ENCODE peak calls at places on chromosomes 13 and 19, in four cellular contexts. One of them, this sample, is unnamed.

GRCh38 chr19:12782174-12782423 is 6.7 kb upstream of the HOOK2 start:
- DNase-seq in GM23248: no peak
- DNase-seq in GM23338: no peak
- DNase-seq in MM.1S: no peak
- DNase-seq in this sample: no peak

GRCh38 chr19:2507109-2507508 is 31.2 kb downstream of the GADD45B start:
- DNase-seq in GM23248: peak; percentile 79
- DNase-seq in GM23338: no peak
- DNase-seq in MM.1S: no peak
- DNase-seq in this sample: peak; percentile 89

GRCh38 chr13:93758575-93758974 is 532.0 kb downstream of the GPC6 start:
- DNase-seq in GM23248: peak; percentile 22
- DNase-seq in GM23338: no peak
- DNase-seq in MM.1S: no peak
- DNase-seq in this sample: peak; percentile 42

GRCh38 chr13:39779337-39780270 is 124.1 kb downstream of the COG6 start:
- DNase-seq in GM23248: peak; percentile 27
- DNase-seq in GM23338: no peak
- DNase-seq in MM.1S: no peak
- DNase-seq in this sample: peak; percentile 39

GRCh38 chr13:75830842-75831241 is 194.7 kb downstream of the LMO7 start:
- DNase-seq in GM23248: peak; percentile 81
- DNase-seq in GM23338: no peak
- DNase-seq in MM.1S: no peak
- DNase-seq in this sample: peak; percentile 4

GRCh38 chr13:95624020-95624419 is 20.5 kb downstream of the DZIP1 start:
- DNase-seq in GM23248: peak; percentile 73
- DNase-seq in GM23338: peak; percentile 90
- DNase-seq in MM.1S: peak; percentile 64
- DNase-seq in this sample: peak; percentile 58

GRCh38 chr13:95356916-95357315 is 55.7 kb upstream of the ABCC4 start:
- DNase-seq in GM23248: no peak
- DNase-seq in GM23338: no peak
- DNase-seq in MM.1S: no peak
- DNase-seq in this sample: no peak

GRCh38 chr19:18433039-18433691 is 4.8 kb downstream of the ISYNA1 start:
- DNase-seq in GM23248: peak; percentile 20
- DNase-seq in GM23338: peak; percentile 70
- DNase-seq in MM.1S: no peak
- DNase-seq in this sample: no peak

GRCh38 chr13:37706041-37706440 is 107.5 kb upstream of the POSTN start:
- DNase-seq in GM23248: no peak
- DNase-seq in GM23338: no peak
- DNase-seq in MM.1S: no peak
- DNase-seq in this sample: no peak

GRCh38 chr13:104976964-104977363 is 1558.5 kb downstream of the EFNB2 start:
- DNase-seq in GM23248: no peak
- DNase-seq in GM23338: no peak
- DNase-seq in MM.1S: no peak
- DNase-seq in this sample: no peak

GRCh38 chr19:49506575-49507105 is 5.8 kb upstream of the FCGRT start:
- DNase-seq in GM23248: peak; percentile 57
- DNase-seq in GM23338: peak; percentile 94
- DNase-seq in MM.1S: peak; percentile 63
- DNase-seq in this sample: peak; percentile 83

GRCh38 chr13:46738055-46738454 is 58.9 kb downstream of the ESD start:
- DNase-seq in GM23248: no peak
- DNase-seq in GM23338: no peak
- DNase-seq in MM.1S: no peak
- DNase-seq in this sample: no peak

GRCh38 chr13:33330483-33330882 is 44.9 kb upstream of the STARD13 start:
- DNase-seq in GM23248: no peak
- DNase-seq in GM23338: no peak
- DNase-seq in MM.1S: no peak
- DNase-seq in this sample: no peak

GRCh38 chr13:91399189-91400093 is 1.0 kb downstream of the GPC5 start:
- DNase-seq in GM23248: no peak
- DNase-seq in GM23338: peak; percentile 43
- DNase-seq in MM.1S: no peak
- DNase-seq in this sample: no peak

GRCh38 chr13:101624981-101625380 is 172.5 kb downstream of the ITGBL1 start:
- DNase-seq in GM23248: no peak
- DNase-seq in GM23338: no peak
- DNase-seq in MM.1S: no peak
- DNase-seq in this sample: peak; percentile 15

GRCh38 chr19:3932931-3933810 is at the start of gene NMRK2:
- DNase-seq in GM23248: no peak
- DNase-seq in GM23338: peak; percentile 92
- DNase-seq in MM.1S: no peak
- DNase-seq in this sample: no peak

GRCh38 chr19:2239771-2240770 is 3.4 kb downstream of the SF3A2 start:
- DNase-seq in GM23248: peak; percentile 56
- DNase-seq in GM23338: peak; percentile 80
- DNase-seq in MM.1S: peak; percentile 44
- DNase-seq in this sample: no peak

GRCh38 chr13:97225533-97225932 is 3.4 kb downstream of the MBNL2 start:
- DNase-seq in GM23248: no peak
- DNase-seq in GM23338: no peak
- DNase-seq in MM.1S: peak; percentile 24
- DNase-seq in this sample: no peak

GRCh38 chr19:30857388-30857787 is 485.2 kb downstream of the ZNF536 start:
- DNase-seq in GM23248: no peak
- DNase-seq in GM23338: peak; percentile 20
- DNase-seq in MM.1S: no peak
- DNase-seq in this sample: no peak

GRCh38 chr19:50358483-50359431 is 6.7 kb downstream of the NAPSA start:
- DNase-seq in GM23248: peak; percentile 17
- DNase-seq in GM23338: no peak
- DNase-seq in MM.1S: no peak
- DNase-seq in this sample: peak; percentile 32

GRCh38 chr13:51525567-51526165 is 58.6 kb upstream of the WDFY2 start:
- DNase-seq in GM23248: peak; percentile 88
- DNase-seq in GM23338: no peak
- DNase-seq in MM.1S: no peak
- DNase-seq in this sample: peak; percentile 23

GRCh38 chr19:50772408-50773311 is 2.4 kb downstream of the GPR32 start:
- DNase-seq in GM23248: peak; percentile 39
- DNase-seq in GM23338: peak; percentile 68
- DNase-seq in MM.1S: peak; percentile 29
- DNase-seq in this sample: peak; percentile 39

GRCh38 chr13:73403362-73404150 is 344.8 kb downstream of the KLF5 start:
- DNase-seq in GM23248: peak; percentile 7
- DNase-seq in GM23338: no peak
- DNase-seq in MM.1S: no peak
- DNase-seq in this sample: peak; percentile 29

GRCh38 chr19:7874080-7874856 is at the start of gene PRR36:
- DNase-seq in GM23248: no peak
- DNase-seq in GM23338: peak; percentile 91
- DNase-seq in MM.1S: no peak
- DNase-seq in this sample: peak; percentile 80

GRCh38 chr19:17718988-17719711 is at the start of gene MAP1S:
- DNase-seq in GM23248: peak; percentile 75
- DNase-seq in GM23338: peak; percentile 95
- DNase-seq in MM.1S: peak; percentile 52
- DNase-seq in this sample: peak; percentile 47

GRCh38 chr19:40658031-40658430 is 32.4 kb downstream of the NUMBL start:
- DNase-seq in GM23248: no peak
- DNase-seq in GM23338: no peak
- DNase-seq in MM.1S: no peak
- DNase-seq in this sample: no peak

GRCh38 chr13:50080856-50081105 is 65.5 kb downstream of the KCNRG start:
- DNase-seq in GM23248: peak; percentile 70
- DNase-seq in GM23338: no peak
- DNase-seq in MM.1S: peak; percentile 15
- DNase-seq in this sample: no peak

GRCh38 chr19:13091400-13092161 is 11.1 kb downstream of the LYL1 start:
- DNase-seq in GM23248: peak; percentile 85
- DNase-seq in GM23338: peak; percentile 73
- DNase-seq in MM.1S: no peak
- DNase-seq in this sample: no peak

GRCh38 chr19:38734176-38734425 is 10.2 kb downstream of the CAPN12 start:
- DNase-seq in GM23248: no peak
- DNase-seq in GM23338: no peak
- DNase-seq in MM.1S: no peak
- DNase-seq in this sample: no peak

GRCh38 chr19:38735257-38735686 is 9.0 kb downstream of the CAPN12 start:
- DNase-seq in GM23248: no peak
- DNase-seq in GM23338: peak; percentile 84
- DNase-seq in MM.1S: no peak
- DNase-seq in this sample: peak; percentile 18

GRCh38 chr19:38734426-38735256 is 9.6 kb downstream of the CAPN12 start:
- DNase-seq in GM23248: peak; percentile 66
- DNase-seq in GM23338: no peak
- DNase-seq in MM.1S: peak; percentile 74
- DNase-seq in this sample: peak; percentile 35

GRCh38 chr19:38733241-38733492 is 11.1 kb downstream of the CAPN12 start:
- DNase-seq in GM23248: no peak
- DNase-seq in GM23338: no peak
- DNase-seq in MM.1S: no peak
- DNase-seq in this sample: no peak

GRCh38 chr19:38733493-38734175 is 10.6 kb downstream of the CAPN12 start:
- DNase-seq in GM23248: peak; percentile 55
- DNase-seq in GM23338: no peak
- DNase-seq in MM.1S: no peak
- DNase-seq in this sample: no peak
- TF ChIP-seq EZH2phosphoT487 in GM23248: no peak
- TF ChIP-seq EZH2phosphoT487 in GM23338: no peak
- TF ChIP-seq EZH2phosphoT487 in MM.1S: no peak
- TF ChIP-seq EZH2phosphoT487 in this sample: no peak

GRCh38 chr19:34962281-34962944 is 1.6 kb downstream of the ZNF792 start:
- DNase-seq in GM23248: no peak
- DNase-seq in GM23338: no peak
- DNase-seq in MM.1S: no peak
- DNase-seq in this sample: peak; percentile 70

GRCh38 chr19:34959021-34959420 is 5.0 kb downstream of the ZNF792 start:
- DNase-seq in GM23248: no peak
- DNase-seq in GM23338: no peak
- DNase-seq in MM.1S: no peak
- DNase-seq in this sample: no peak

GRCh38 chr19:34961775-34962174 is 2.3 kb downstream of the ZNF792 start:
- DNase-seq in GM23248: no peak
- DNase-seq in GM23338: no peak
- DNase-seq in MM.1S: no peak
- DNase-seq in this sample: no peak

GRCh38 chr19:34960940-34961679 is 2.9 kb downstream of the ZNF792 start:
- DNase-seq in GM23248: peak; percentile 51
- DNase-seq in GM23338: no peak
- DNase-seq in MM.1S: no peak
- DNase-seq in this sample: no peak

DNA sequence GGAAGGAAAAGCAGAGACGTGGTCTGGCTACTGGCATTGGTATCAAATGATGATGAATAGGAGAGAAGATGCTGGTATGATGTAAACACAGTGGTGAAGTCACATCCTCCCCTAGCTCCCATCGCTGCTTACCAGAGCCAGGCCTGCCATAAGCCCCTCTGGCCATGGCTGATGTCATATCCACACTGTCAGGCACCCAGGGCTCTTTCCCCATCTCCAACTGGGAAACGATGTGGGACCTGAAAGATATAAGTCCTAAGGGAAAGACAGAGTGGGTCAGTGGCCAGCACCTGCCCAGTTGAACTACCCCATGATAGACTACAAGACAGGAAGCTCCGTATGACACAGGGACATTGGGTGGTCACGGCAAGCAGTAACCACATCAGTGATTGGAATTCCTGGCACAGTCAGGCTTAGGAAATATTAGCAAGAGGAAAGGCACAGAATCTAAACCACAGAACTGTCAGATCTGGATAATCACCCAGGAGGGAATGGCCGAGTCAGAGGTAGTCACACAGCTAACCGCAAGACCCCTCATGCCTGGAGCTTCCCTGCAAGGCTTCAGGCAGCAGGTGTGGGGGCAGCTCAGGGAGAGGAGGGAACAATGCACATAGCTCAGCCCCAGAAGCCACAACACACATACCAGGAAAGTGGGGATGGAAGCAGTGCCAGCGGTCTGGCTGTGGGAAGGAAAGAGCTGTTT is 3.8 kb downstream of the ZNF792 start:
- DNase-seq in GM23248: peak; percentile 70
- DNase-seq in GM23338: no peak
- DNase-seq in MM.1S: no peak
- DNase-seq in this sample: peak; percentile 78
- H3K4me3 ChIP-seq in GM23248: no peak overlapping the region
- H3K4me3 ChIP-seq in GM23338: no peak overlapping the region
- H3K4me3 ChIP-seq in MM.1S: no peak overlapping the region
- H3K4me3 ChIP-seq in this sample: peak overlapping the region; percentile 24

DNA sequence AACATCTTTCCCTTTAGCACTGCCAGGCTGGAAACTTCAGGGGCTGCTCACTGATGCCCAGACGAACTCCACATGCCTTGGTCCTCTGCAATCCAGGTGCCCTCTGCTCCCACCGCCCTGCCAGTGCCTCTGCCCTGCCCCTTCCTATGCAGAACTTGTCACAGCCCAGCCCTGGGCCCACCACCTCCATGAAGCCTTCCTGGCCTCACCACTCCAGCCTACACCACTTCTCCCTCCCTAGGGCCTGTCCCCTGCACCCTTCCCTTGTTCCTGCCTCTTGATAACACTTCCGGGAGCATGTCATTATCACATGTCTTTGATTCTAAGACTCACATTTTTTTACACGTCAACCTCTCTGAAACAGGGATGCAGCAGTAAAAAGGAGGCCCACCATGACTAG is 627.2 kb downstream of the UQCRFS1 start:
- DNase-seq in GM23248: no peak
- DNase-seq in GM23338: no peak
- DNase-seq in MM.1S: no peak
- DNase-seq in this sample: no peak
- H3K4me1 ChIP-seq in GM23248: no peaks in the 10 kb centered on the region
- H3K4me1 ChIP-seq in GM23338: peaks cover 25% of the 10 kb centered on the region
- H3K4me1 ChIP-seq in MM.1S: peaks cover 14% of the 10 kb centered on the region
- H3K4me1 ChIP-seq in this sample: no peaks in the 10 kb centered on the region

GRCh38 chr13:111402441-111402840 is 82.0 kb downstream of the TEX29 start:
- DNase-seq in GM23248: no peak
- DNase-seq in GM23338: no peak
- DNase-seq in MM.1S: no peak
- DNase-seq in this sample: no peak

GRCh38 chr13:111399776-111400505 is 79.5 kb downstream of the TEX29 start:
- DNase-seq in GM23248: no peak
- DNase-seq in GM23338: no peak
- DNase-seq in MM.1S: no peak
- DNase-seq in this sample: no peak

GRCh38 chr13:111401755-111402154 is 81.3 kb downstream of the TEX29 start:
- DNase-seq in GM23248: no peak
- DNase-seq in GM23338: no peak
- DNase-seq in MM.1S: no peak
- DNase-seq in this sample: no peak

GRCh38 chr13:111399334-111399733 is 78.9 kb downstream of the TEX29 start:
- DNase-seq in GM23248: no peak
- DNase-seq in GM23338: no peak
- DNase-seq in MM.1S: no peak
- DNase-seq in this sample: no peak

DNA sequence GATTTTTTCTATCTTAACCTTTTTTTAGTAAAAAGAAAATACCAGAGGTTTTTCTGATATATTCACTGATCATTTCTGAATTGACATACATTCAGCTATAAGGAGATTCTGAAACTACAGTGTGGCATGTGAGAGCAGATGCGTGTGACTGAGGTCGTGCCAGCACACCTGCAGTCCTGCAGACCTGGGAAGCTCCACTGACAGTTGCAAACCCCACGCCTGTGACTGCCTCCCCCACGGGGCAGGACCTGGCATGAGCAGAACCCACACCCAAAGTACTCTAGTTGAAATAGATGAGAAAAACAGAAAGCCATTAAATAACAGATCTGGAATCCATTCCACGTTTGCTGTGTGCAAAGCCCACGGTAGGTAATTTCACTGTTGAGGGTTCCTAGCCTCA is 80.7 kb downstream of the TEX29 start:
- DNase-seq in GM23248: no peak
- DNase-seq in GM23338: no peak
- DNase-seq in MM.1S: no peak
- DNase-seq in this sample: no peak
- TF ChIP-seq EZH2phosphoT487 in GM23248: no peak
- TF ChIP-seq EZH2phosphoT487 in GM23338: no peak
- TF ChIP-seq EZH2phosphoT487 in MM.1S: no peak
- TF ChIP-seq EZH2phosphoT487 in this sample: no peak

This sample was measured in PC-3.